ENCODE peak calls at places on chromosomes 1 and 21, in five cellular contexts. One of them, this sample, is unnamed. For H3K9me3, the result is how much of the 10 kb centered on the place peaks cover.

GRCh38 chr1:61005572-61006386 is 76.6 kb upstream of the NFIA start:
- DNase-seq in kidney: no peak
- DNase-seq in SK-N-SH: no peak
- DNase-seq in neural progenitor cell: peak
- DNase-seq in IMR-90: no peak
- DNase-seq in this sample: no peak

GRCh38 chr1:46423574-46424240 is 29.6 kb downstream of the FAAH start:
- DNase-seq in kidney: peak
- DNase-seq in SK-N-SH: no peak
- DNase-seq in neural progenitor cell: no peak
- DNase-seq in IMR-90: no peak
- DNase-seq in this sample: no peak

GRCh38 chr1:18116777-18117176 is 9.2 kb downstream of the IGSF21 start:
- DNase-seq in kidney: no peak
- DNase-seq in SK-N-SH: no peak
- DNase-seq in neural progenitor cell: no peak
- DNase-seq in IMR-90: no peak
- DNase-seq in this sample: no peak

GRCh38 chr1:245931450-245931849 is 575.6 kb downstream of the SMYD3 start:
- DNase-seq in kidney: no peak
- DNase-seq in SK-N-SH: no peak
- DNase-seq in neural progenitor cell: no peak
- DNase-seq in IMR-90: no peak
- DNase-seq in this sample: no peak

GRCh38 chr1:178172939-178173338 is 79.0 kb downstream of the RASAL2 start:
- DNase-seq in kidney: no peak
- DNase-seq in SK-N-SH: no peak
- DNase-seq in neural progenitor cell: no peak
- DNase-seq in IMR-90: peak
- DNase-seq in this sample: no peak

GRCh38 chr1:38962560-38962959 is 20.9 kb upstream of the RHBDL2 start:
- DNase-seq in kidney: no peak
- DNase-seq in SK-N-SH: no peak
- DNase-seq in neural progenitor cell: no peak
- DNase-seq in IMR-90: peak
- DNase-seq in this sample: no peak

GRCh38 chr1:159826436-159827101 is at the start of gene SLAMF8:
- DNase-seq in kidney: no peak
- DNase-seq in SK-N-SH: no peak
- DNase-seq in neural progenitor cell: no peak
- DNase-seq in IMR-90: no peak
- DNase-seq in this sample: peak

GRCh38 chr1:41678141-41678878 is 193.8 kb upstream of the EDN2 start:
- DNase-seq in kidney: no peak
- DNase-seq in SK-N-SH: no peak
- DNase-seq in neural progenitor cell: no peak
- DNase-seq in IMR-90: peak
- DNase-seq in this sample: no peak

GRCh38 chr1:224116131-224116530 is 2.2 kb downstream of the FBXO28 start:
- DNase-seq in kidney: no peak
- DNase-seq in SK-N-SH: peak
- DNase-seq in neural progenitor cell: peak
- DNase-seq in IMR-90: peak
- DNase-seq in this sample: no peak

GRCh38 chr1:206427296-206427695 is 43.0 kb upstream of the IKBKE start:
- DNase-seq in kidney: no peak
- DNase-seq in SK-N-SH: no peak
- DNase-seq in neural progenitor cell: no peak
- DNase-seq in IMR-90: no peak
- DNase-seq in this sample: no peak

GRCh38 chr1:206430031-206430983 is 40.0 kb upstream of the IKBKE start:
- DNase-seq in kidney: no peak
- DNase-seq in SK-N-SH: no peak
- DNase-seq in neural progenitor cell: no peak
- DNase-seq in IMR-90: peak
- DNase-seq in this sample: no peak

DNA sequence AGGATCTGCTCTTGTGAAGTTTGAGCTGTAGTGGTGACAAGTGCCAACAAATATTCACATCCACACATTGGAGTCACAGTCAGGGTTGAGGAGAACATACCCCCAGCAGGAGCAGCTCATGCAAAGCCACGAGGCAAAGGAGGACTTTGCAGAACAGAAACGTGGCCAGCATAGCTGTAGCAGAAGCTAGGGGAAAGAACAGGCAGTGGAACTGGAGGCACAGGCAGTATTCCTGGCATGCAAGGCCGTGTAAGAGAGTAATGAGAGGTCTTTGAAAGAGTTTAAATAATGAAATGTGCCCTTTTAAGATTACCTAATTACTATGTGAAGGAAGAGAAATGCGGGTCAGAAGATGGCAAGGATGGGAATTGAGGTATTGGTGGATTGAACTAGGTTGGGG is 40.9 kb upstream of the IKBKE start:
- DNase-seq in kidney: no peak
- DNase-seq in SK-N-SH: no peak
- DNase-seq in neural progenitor cell: no peak
- DNase-seq in IMR-90: no peak
- DNase-seq in this sample: no peak
- H3K9ac ChIP-seq in kidney: no peak
- H3K9ac ChIP-seq in SK-N-SH: no peak
- H3K9ac ChIP-seq in neural progenitor cell: no peak
- H3K9ac ChIP-seq in IMR-90: no peak
- H3K9ac ChIP-seq in this sample: no peak

DNA sequence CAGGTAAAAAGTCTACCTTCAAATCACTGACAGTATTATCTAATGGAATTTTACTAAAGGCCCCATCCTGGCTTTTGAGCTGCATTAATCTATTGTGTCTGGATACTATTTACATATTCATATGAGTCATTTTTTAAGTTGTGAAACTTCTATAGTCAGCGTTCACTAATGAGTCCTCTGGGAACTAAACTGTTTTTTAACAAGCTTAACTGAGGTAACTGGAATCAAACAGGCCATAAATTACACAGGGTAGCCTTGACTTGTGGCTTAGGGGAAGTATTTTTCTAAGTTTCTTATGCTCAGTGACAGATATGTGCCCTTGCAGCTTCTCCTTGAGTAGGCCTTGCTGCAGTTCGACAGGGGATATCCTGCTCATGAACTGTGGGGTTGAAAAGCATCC is 68.8 kb downstream of the JMJD4 start:
- DNase-seq in kidney: no peak
- DNase-seq in SK-N-SH: no peak
- DNase-seq in neural progenitor cell: no peak
- DNase-seq in IMR-90: no peak
- DNase-seq in this sample: no peak
- H3K9me3 ChIP-seq in kidney: half or more
- H3K9me3 ChIP-seq in SK-N-SH: under half
- H3K9me3 ChIP-seq in neural progenitor cell: under half
- H3K9me3 ChIP-seq in IMR-90: half or more
- H3K9me3 ChIP-seq in this sample: under half

GRCh38 chr21:15441999-15442398 is 287.8 kb upstream of the USP25 start:
- DNase-seq in kidney: no peak
- DNase-seq in SK-N-SH: no peak
- DNase-seq in neural progenitor cell: no peak
- DNase-seq in IMR-90: no peak
- DNase-seq in this sample: no peak
- H3K9ac ChIP-seq in kidney: no peak
- H3K9ac ChIP-seq in SK-N-SH: no peak
- H3K9ac ChIP-seq in neural progenitor cell: no peak
- H3K9ac ChIP-seq in IMR-90: no peak
- H3K9ac ChIP-seq in this sample: no peak

GRCh38 chr21:7952648-7953047 is 2568.7 kb upstream of the TPTE start:
- DNase-seq in kidney: no peak
- DNase-seq in SK-N-SH: no peak
- DNase-seq in neural progenitor cell: no peak
- DNase-seq in IMR-90: no peak
- DNase-seq in this sample: no peak

GRCh38 chr21:7951854-7952519 is 2569.4 kb upstream of the TPTE start:
- DNase-seq in kidney: no peak
- DNase-seq in SK-N-SH: no peak
- DNase-seq in neural progenitor cell: no peak
- DNase-seq in IMR-90: no peak
- DNase-seq in this sample: no peak

GRCh38 chr21:7953058-7953457 is 2568.3 kb upstream of the TPTE start:
- DNase-seq in kidney: no peak
- DNase-seq in SK-N-SH: no peak
- DNase-seq in neural progenitor cell: no peak
- DNase-seq in IMR-90: no peak
- DNase-seq in this sample: no peak

DNA sequence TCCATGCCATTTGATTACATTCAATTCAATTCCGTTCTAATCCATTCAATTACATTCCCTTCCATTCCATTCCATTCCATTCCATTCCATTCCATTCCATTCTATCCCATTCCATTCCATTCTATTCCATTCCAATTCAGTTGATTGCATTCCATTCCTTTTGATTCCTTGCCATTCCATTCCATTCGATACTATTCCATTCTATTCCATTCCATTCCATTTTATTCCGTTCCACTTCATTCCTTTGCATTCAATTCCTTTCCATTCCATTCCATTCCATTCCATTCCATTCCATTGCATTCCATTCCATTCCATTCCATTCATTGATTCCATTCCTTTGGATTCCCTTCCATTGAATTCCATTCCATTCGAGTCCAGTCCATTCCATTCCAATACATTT is 2574.0 kb upstream of the TPTE start:
- DNase-seq in kidney: no peak
- DNase-seq in SK-N-SH: no peak
- DNase-seq in neural progenitor cell: no peak
- DNase-seq in IMR-90: no peak
- DNase-seq in this sample: no peak
- H3K9me3 ChIP-seq in kidney: half or more
- H3K9me3 ChIP-seq in SK-N-SH: under half
- H3K9me3 ChIP-seq in neural progenitor cell: half or more
- H3K9me3 ChIP-seq in IMR-90: half or more
- H3K9me3 ChIP-seq in this sample: under half

GRCh38 chr1:221726331-221726692 is 15.6 kb downstream of the DUSP10 start:
- DNase-seq in kidney: no peak
- DNase-seq in SK-N-SH: no peak
- DNase-seq in neural progenitor cell: no peak
- DNase-seq in IMR-90: no peak
- DNase-seq in this sample: no peak
- H3K9ac ChIP-seq in kidney: no peak
- H3K9ac ChIP-seq in SK-N-SH: no peak
- H3K9ac ChIP-seq in neural progenitor cell: no peak
- H3K9ac ChIP-seq in IMR-90: no peak
- H3K9ac ChIP-seq in this sample: no peak

GRCh38 chr1:3180915-3181314 is 111.9 kb downstream of the PRDM16 start:
- DNase-seq in kidney: no peak
- DNase-seq in SK-N-SH: no peak
- DNase-seq in neural progenitor cell: no peak
- DNase-seq in IMR-90: no peak
- DNase-seq in this sample: no peak
- H3K9me3 ChIP-seq in kidney: under half
- H3K9me3 ChIP-seq in SK-N-SH: under half
- H3K9me3 ChIP-seq in neural progenitor cell: under half
- H3K9me3 ChIP-seq in IMR-90: half or more
- H3K9me3 ChIP-seq in this sample: under half

DNA sequence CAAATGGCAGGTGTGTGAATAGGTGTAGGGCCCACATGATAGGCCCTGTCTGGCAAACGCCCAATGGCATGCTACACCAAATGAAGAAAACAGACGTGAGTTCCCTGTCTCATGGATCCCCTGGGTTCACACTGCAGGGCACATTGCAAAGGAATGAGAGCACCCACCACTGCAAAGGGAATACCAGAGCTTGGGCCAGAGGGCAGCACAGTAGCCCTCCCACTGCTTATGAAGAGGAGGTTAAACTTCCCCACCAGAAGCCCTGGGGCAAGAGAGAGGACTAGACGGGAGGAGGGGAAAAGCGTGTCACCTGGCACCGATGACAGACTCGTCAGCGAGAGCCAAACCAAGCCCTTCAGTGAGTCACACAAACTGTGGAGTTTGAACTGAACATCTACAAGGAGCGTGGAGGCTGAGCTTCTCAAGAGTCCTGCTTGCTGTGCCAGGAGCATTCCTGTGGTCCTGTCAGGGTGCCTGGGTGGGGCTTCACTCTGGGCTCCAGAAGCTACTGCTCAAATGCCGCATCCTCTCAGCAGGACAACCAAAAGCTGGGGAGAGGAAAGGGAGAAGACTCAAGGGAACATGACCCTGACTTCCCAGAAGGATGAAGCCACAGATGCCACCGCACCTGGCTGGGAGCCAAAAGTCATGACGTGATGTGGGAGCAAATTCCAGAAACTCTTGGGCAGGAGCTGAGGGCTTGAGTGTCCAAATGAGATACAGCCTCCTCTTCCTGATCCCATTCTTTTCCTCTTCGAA is 61.1 kb downstream of the TOMM20 start:
- DNase-seq in kidney: peak
- DNase-seq in SK-N-SH: no peak
- DNase-seq in neural progenitor cell: no peak
- DNase-seq in IMR-90: peak
- DNase-seq in this sample: peak
- H3K9ac ChIP-seq in kidney: peak
- H3K9ac ChIP-seq in SK-N-SH: peak
- H3K9ac ChIP-seq in neural progenitor cell: no peak
- H3K9ac ChIP-seq in IMR-90: no peak
- H3K9ac ChIP-seq in this sample: peak